ENCODE peak calls at places on chromosome 22, in nine cellular contexts. T is adrenal gland, Z is neural progenitor cell, D is mesendoderm, O is lower lobe of right lung, S is H1, H is aorta, B is right atrium auricular region, N is IMR-90. V is an unnamed sample.

GRCh38 chr22:46432164-46433068 is 96.9 kb downstream of the TRMU start:
- DNase-seq in T (no peak), Z (no peak), D (no peak), O (no peak), S (peak), H (no peak), B (no peak), N (no peak), V (no peak)

GRCh38 chr22:45064313-45065268 is 54.8 kb upstream of the PHF21B start:
- DNase-seq in T (peak), Z (no peak), D (no peak), O (no peak), S (no peak), H (no peak), B (no peak), N (peak), V (no peak)

GRCh38 chr22:28282346-28282745 is 363.3 kb upstream of the PITPNB start:
- DNase-seq in T (no peak), Z (no peak), D (no peak), O (no peak), S (no peak), H (no peak), B (no peak), N (peak), V (no peak)

GRCh38 chr22:28977481-28977971 is 84.1 kb downstream of the C22orf31 start:
- DNase-seq in T (no peak), Z (no peak), D (no peak), O (no peak), S (no peak), H (no peak), B (no peak), N (no peak), V (no peak)

GRCh38 chr22:46007003-46007847 is 30.3 kb upstream of the WNT7B start:
- DNase-seq in T (peak), Z (no peak), D (no peak), O (peak), S (no peak), H (peak), B (peak), N (peak), V (peak)

GRCh38 chr22:40797427-40797826 is 21.7 kb downstream of the SLC25A17 start:
- DNase-seq in T (no peak), Z (no peak), D (no peak), O (no peak), S (no peak), H (no peak), B (no peak), N (peak), V (no peak)

GRCh38 chr22:49149721-49150608 is 677.7 kb downstream of the BRD1 start:
- DNase-seq in T (no peak), Z (no peak), D (peak), O (no peak), S (no peak), H (no peak), B (no peak), N (no peak), V (no peak)

GRCh38 chr22:49606562-49606961 is 221.1 kb downstream of the BRD1 start:
- DNase-seq in T (no peak), Z (no peak), D (no peak), O (no peak), S (no peak), H (peak), B (no peak), N (no peak), V (no peak)

GRCh38 chr22:23581252-23581634 is 1.2 kb upstream of the IGLL1 start:
- DNase-seq in T (no peak), Z (no peak), D (no peak), O (no peak), S (no peak), H (no peak), B (no peak), N (no peak), V (no peak)

GRCh38 chr22:23580586-23581251 is 629 bp upstream of the IGLL1 start:
- DNase-seq in T (no peak), Z (no peak), D (no peak), O (no peak), S (no peak), H (no peak), B (no peak), N (no peak), V (no peak)

GRCh38 chr22:23579870-23580585 is at the start of gene IGLL1:
- DNase-seq in T (no peak), Z (no peak), D (no peak), O (no peak), S (no peak), H (no peak), B (no peak), N (no peak), V (no peak)

GRCh38 chr22:23583153-23583552 is 3.1 kb upstream of the IGLL1 start:
- DNase-seq in T (no peak), Z (no peak), D (no peak), O (no peak), S (no peak), H (no peak), B (no peak), N (no peak), V (no peak)

GRCh38 chr22:23583836-23584235 is 3.7 kb upstream of the IGLL1 start:
- DNase-seq in T (no peak), Z (no peak), D (no peak), O (no peak), S (no peak), H (no peak), B (no peak), N (no peak), V (no peak)
- H3K4me3 ChIP-seq in T (no peak), Z (no peak), D (no peak), O (no peak), S (no peak), H (no peak), B (no peak), N (no peak), V (no peak)

GRCh38 chr22:38164578-38164953 is 17.1 kb downstream of the PLA2G6 start:
- DNase-seq in T (no peak), Z (no peak), D (no peak), O (no peak), S (no peak), H (no peak), B (no peak), N (no peak), V (no peak)
- H3K27ac ChIP-seq in T (no peak), Z (no peak), D (no peak), O (no peak), S (no peak), H (no peak), B (peak), N (no peak), V (no peak)

GRCh38 chr22:43829448-43829821 is 17.3 kb upstream of the EFCAB6 start:
- DNase-seq in T (no peak), Z (no peak), D (no peak), O (peak), S (no peak), H (peak), B (no peak), N (peak), V (peak)
- H3K4me3 ChIP-seq in T (no peak), Z (no peak), D (no peak), O (no peak), S (no peak), H (no peak), B (no peak), N (no peak), V (peak)

GRCh38 chr22:39284983-39285382 is 34.4 kb downstream of the RPL3 start:
- DNase-seq in T (no peak), Z (no peak), D (no peak), O (no peak), S (no peak), H (no peak), B (no peak), N (no peak), V (no peak)
- H3K27ac ChIP-seq in T (no peak), Z (no peak), D (no peak), O (no peak), S (no peak), H (no peak), B (no peak), N (no peak), V (no peak)

GRCh38 chr22:26577081-26577480 is 12.9 kb downstream of the TPST2 start:
- DNase-seq in T (no peak), Z (no peak), D (no peak), O (no peak), S (no peak), H (no peak), B (no peak), N (no peak), V (no peak)

GRCh38 chr22:26579331-26579886 is 10.5 kb downstream of the TPST2 start:
- DNase-seq in T (no peak), Z (no peak), D (no peak), O (peak), S (no peak), H (no peak), B (no peak), N (no peak), V (no peak)

GRCh38 chr22:26581769-26582168 is 8.2 kb downstream of the TPST2 start:
- DNase-seq in T (no peak), Z (no peak), D (no peak), O (no peak), S (no peak), H (no peak), B (no peak), N (no peak), V (no peak)

GRCh38 chr22:26581026-26581425 is 8.9 kb downstream of the TPST2 start:
- DNase-seq in T (no peak), Z (no peak), D (no peak), O (no peak), S (no peak), H (no peak), B (no peak), N (no peak), V (no peak)

GRCh38 chr22:26580240-26580962 is 9.5 kb downstream of the TPST2 start:
- DNase-seq in T (no peak), Z (peak), D (peak), O (no peak), S (no peak), H (no peak), B (no peak), N (no peak), V (no peak)
- H3K4me3 ChIP-seq in T (no peak), Z (no peak), D (no peak), O (no peak), S (no peak), H (no peak), B (no peak), N (no peak), V (no peak)